ENCODE peak calls at places on chromosome 1, in eight cellular contexts. Y is ACHN, U is progenitor cell of endocrine pancreas, A is lower leg skin, S is mesendoderm, D is HEK293T, P is SHP77, F is iris pigment epithelial cell. K is an unnamed sample.

GRCh38 chr1:175540928-175541645 is 202.3 kb downstream of the TNR start:
- DNase-seq in Y (no peak), U (no peak), A (no peak), S (peak), D (no peak), P (no peak), F (no peak), K (no peak)

GRCh38 chr1:204992940-204993339 is 50.1 kb upstream of the CNTN2 start:
- DNase-seq in Y (no peak), U (no peak), A (no peak), S (no peak), D (no peak), P (no peak), F (no peak), K (no peak)

GRCh38 chr1:66446261-66447001 is 87.5 kb upstream of the SGIP1 start:
- DNase-seq in Y (peak), U (peak), A (peak), S (peak), D (peak), P (peak), F (peak), K (peak)

GRCh38 chr1:179910934-179911333 is 28.8 kb downstream of the TOR1AIP1 start:
- DNase-seq in Y (no peak), U (no peak), A (no peak), S (no peak), D (no peak), P (no peak), F (peak), K (no peak)

GRCh38 chr1:202255343-202255742 is 61.7 kb downstream of the LGR6 start:
- DNase-seq in Y (no peak), U (no peak), A (no peak), S (no peak), D (no peak), P (no peak), F (no peak), K (no peak)

GRCh38 chr1:110583505-110583904 is 22.7 kb downstream of the KCNA2 start:
- DNase-seq in Y (no peak), U (no peak), A (no peak), S (no peak), D (no peak), P (no peak), F (no peak), K (no peak)

GRCh38 chr1:40027647-40028046 is 12.9 kb upstream of the CAP1 start:
- DNase-seq in Y (no peak), U (no peak), A (no peak), S (no peak), D (no peak), P (no peak), F (no peak), K (no peak)

GRCh38 chr1:169100208-169100882 is 6.1 kb upstream of the ATP1B1 start:
- DNase-seq in Y (no peak), U (no peak), A (no peak), S (no peak), D (no peak), P (no peak), F (no peak), K (no peak)

GRCh38 chr1:222390181-222390580 is 157.7 kb downstream of the HHIPL2 start:
- DNase-seq in Y (no peak), U (no peak), A (no peak), S (no peak), D (no peak), P (no peak), F (peak), K (no peak)

GRCh38 chr1:36304970-36305914 is 926 bp upstream of the SH3D21 start:
- DNase-seq in Y (no peak), U (no peak), A (no peak), S (peak), D (no peak), P (no peak), F (no peak), K (no peak)

GRCh38 chr1:65164633-65165032 is 16.6 kb downstream of the AK4 start:
- DNase-seq in Y (no peak), U (no peak), A (no peak), S (no peak), D (no peak), P (no peak), F (peak), K (no peak)

GRCh38 chr1:159838715-159839114 is 12.0 kb downstream of the SLAMF8 start:
- DNase-seq in Y (peak), U (no peak), A (no peak), S (no peak), D (no peak), P (no peak), F (no peak), K (no peak)